ENCODE peak calls at places on chromosome 5, in five cellular contexts. O, D, P, T and Q are unnamed samples.
A peak's percentile ranks its signal among the peaks of the same experiment; 100 is the strongest.

GRCh38 chr5:140806834-140807775 is at the start of gene PCDHA4:
- DNase-seq in P (peak; percentile 9), D (peak; percentile 74), T (no peak), O (peak; percentile 17), Q (peak; percentile 65)

GRCh38 chr5:81762853-81763252 is 12.0 kb upstream of the SSBP2 start:
- DNase-seq in T (no peak), P (no peak), O (no peak), D (no peak), Q (no peak)

GRCh38 chr5:137621861-137622823 is 113.7 kb downstream of the KLHL3 start:
- DNase-seq in P (no peak), D (no peak), T (no peak), O (no peak), Q (no peak)

GRCh38 chr5:73451218-73452130 is 2.9 kb upstream of the FOXD1 start:
- DNase-seq in O (peak; percentile 61), T (no peak), D (peak; percentile 68), P (no peak), Q (peak; percentile 83)

GRCh38 chr5:428219-428618 is 14.8 kb upstream of the EXOC3 start:
- DNase-seq in O (no peak), T (no peak), P (no peak), D (no peak), Q (no peak)

GRCh38 chr5:124628251-124628650 is 118.2 kb downstream of the ZNF608 start:
- DNase-seq in O (no peak), T (no peak), D (no peak), P (no peak), Q (no peak)

GRCh38 chr5:176792584-176793342 is 17.6 kb upstream of the UNC5A start:
- DNase-seq in O (no peak), T (no peak), D (no peak), P (no peak), Q (no peak)

GRCh38 chr5:172584638-172585037 is 56.4 kb upstream of the NEURL1B start:
- DNase-seq in D (no peak), O (no peak), P (no peak), T (no peak), Q (no peak)

GRCh38 chr5:38226091-38226490 is 32.3 kb upstream of the EGFLAM start:
- DNase-seq in D (no peak), P (no peak), O (no peak), T (no peak), Q (no peak)

GRCh38 chr5:156396063-156396829 is 69.3 kb downstream of the SGCD start:
- DNase-seq in O (no peak), D (no peak), T (no peak), P (no peak), Q (no peak)

GRCh38 chr5:113034182-113034773 is 57.7 kb downstream of the DCP2 start:
- DNase-seq in T (no peak), P (no peak), D (no peak), O (no peak), Q (no peak)

GRCh38 chr5:54514841-54515432 is 2.6 kb upstream of the SNX18 start:
- DNase-seq in O (no peak), P (no peak), T (no peak), D (no peak), Q (no peak)

GRCh38 chr5:93088566-93088965 is 492.5 kb downstream of the NR2F1-AS1 start:
- DNase-seq in D (no peak), T (no peak), P (no peak), O (no peak), Q (no peak)

GRCh38 chr5:81965510-81965909 is 6.3 kb upstream of the ATG10 start:
- DNase-seq in D (peak; percentile 19), O (no peak), P (no peak), T (no peak), Q (no peak)

GRCh38 chr5:21152611-21153010 is 1164.6 kb upstream of the CDH18 start:
- DNase-seq in T (no peak), O (no peak), D (peak; percentile 58), P (no peak), Q (no peak)

GRCh38 chr5:6634327-6634713 is 1.1 kb downstream of the SRD5A1 start:
- DNase-seq in O (peak; percentile 47), D (no peak), P (no peak), T (no peak), Q (peak; percentile 47)

GRCh38 chr5:56512314-56512996 is 279.3 kb upstream of the ANKRD55 start:
- DNase-seq in O (no peak), D (no peak), T (no peak), P (no peak), Q (no peak)

GRCh38 chr5:16922430-16922829 is 13.7 kb downstream of the MYO10 start:
- DNase-seq in D (no peak), P (no peak), O (no peak), T (no peak), Q (no peak)

GRCh38 chr5:58773744-58774441 is 191.0 kb downstream of the RAB3C start:
- DNase-seq in O (no peak), D (no peak), P (no peak), T (no peak), Q (no peak)

GRCh38 chr5:129460951-129461815 is 1.1 kb downstream of the ADAMTS19 start:
- DNase-seq in D (peak; percentile 23), T (no peak), O (peak; percentile 9), P (no peak), Q (peak; percentile 71)

GRCh38 chr5:9546973-9547947 is 1.4 kb upstream of the SEMA5A start:
- DNase-seq in P (no peak), T (no peak), D (no peak), O (no peak), Q (no peak)

GRCh38 chr5:140219068-140219971 is 44.3 kb downstream of the CYSTM1 start:
- DNase-seq in O (no peak), P (peak; percentile 38), T (no peak), D (no peak), Q (no peak)

GRCh38 chr5:113090336-113091106 is 113.9 kb downstream of the DCP2 start:
- DNase-seq in D (no peak), T (no peak), O (no peak), P (no peak), Q (peak; percentile 33)

GRCh38 chr5:10460252-10460906 is 18.7 kb downstream of the ROPN1L start:
- DNase-seq in O (no peak), P (no peak), D (peak; percentile 70), T (no peak), Q (peak; percentile 59)

GRCh38 chr5:96433066-96433447 is at the start of gene PCSK1:
- DNase-seq in P (no peak), D (no peak), O (no peak), T (no peak), Q (peak; percentile 44)

GRCh38 chr5:137280656-137281055 is 218.5 kb downstream of the SPOCK1 start:
- DNase-seq in O (no peak), P (no peak), T (no peak), D (peak; percentile 24), Q (no peak)

GRCh38 chr5:143065185-143065584 is 295.0 kb downstream of the ARHGAP26 start:
- DNase-seq in P (no peak), D (no peak), O (no peak), T (no peak), Q (no peak)

GRCh38 chr5:58060971-58061370 is 398.9 kb downstream of the PLK2 start:
- DNase-seq in P (no peak), O (no peak), T (no peak), D (no peak), Q (no peak)

GRCh38 chr5:111676496-111676895 is 80.5 kb downstream of the NREP start:
- DNase-seq in T (no peak), P (no peak), O (no peak), D (no peak), Q (no peak)

GRCh38 chr5:115894342-115894741 is 52.6 kb downstream of the AP3S1 start:
- DNase-seq in T (no peak), D (no peak), P (no peak), O (no peak), Q (no peak)

GRCh38 chr5:123092696-123093095 is 3.7 kb downstream of the PRDM6 start:
- DNase-seq in T (no peak), P (no peak), D (no peak), O (no peak), Q (no peak)
- H3K27ac ChIP-seq in T (no peak overlapping the region), P (no peak overlapping the region), D (no peak overlapping the region), O (no peak overlapping the region), Q (no peak overlapping the region)

GRCh38 chr5:53059281-53059680 is 50.3 kb downstream of the MOCS2 start:
- DNase-seq in T (no peak), D (no peak), P (no peak), O (no peak), Q (no peak)
- TF ChIP-seq CTCF in T (no peak), D (no peak), P (no peak), O (no peak), Q (no peak)

GRCh38 chr5:127746756-127747155 is 43.6 kb downstream of the CCDC192 start:
- DNase-seq in T (no peak), O (peak; percentile 21), D (peak; percentile 29), P (no peak), Q (peak; percentile 31)
- TF ChIP-seq CHD2 in T (no peak), O (no peak), D (no peak), P (no peak), Q (no peak)

GRCh38 chr5:132503244-132503643 is 12.7 kb upstream of the IRF1 start:
- DNase-seq in P (no peak), O (no peak), T (no peak), D (no peak), Q (no peak)

GRCh38 chr5:132501629-132501956 is 11.0 kb upstream of the IRF1 start:
- DNase-seq in O (no peak), D (no peak), T (no peak), P (no peak), Q (no peak)

GRCh38 chr5:132500244-132500930 is 9.8 kb upstream of the IRF1 start:
- DNase-seq in D (no peak), P (no peak), T (no peak), O (no peak), Q (no peak)

GRCh38 chr5:132500931-132501628 is 10.5 kb upstream of the IRF1 start:
- DNase-seq in O (peak; percentile 85), D (peak; percentile 71), P (peak; percentile 87), T (no peak), Q (peak; percentile 82)

GRCh38 chr5:132501961-132502931 is 11.7 kb upstream of the IRF1 start:
- DNase-seq in O (no peak), T (no peak), P (peak; percentile 41), D (no peak), Q (no peak)
- H3K27ac ChIP-seq in O (no peak overlapping the region), T (no peak overlapping the region), P (peak overlapping the region; percentile 53), D (peak overlapping the region; percentile 97), Q (no peak overlapping the region)

GRCh38 chr5:179817071-179817840 is 3.4 kb upstream of the SQSTM1 start:
- DNase-seq in P (no peak), O (no peak), T (no peak), D (no peak), Q (no peak)
- TF ChIP-seq CTCF in P (no peak), O (no peak), T (no peak), D (no peak), Q (no peak)

DNA sequence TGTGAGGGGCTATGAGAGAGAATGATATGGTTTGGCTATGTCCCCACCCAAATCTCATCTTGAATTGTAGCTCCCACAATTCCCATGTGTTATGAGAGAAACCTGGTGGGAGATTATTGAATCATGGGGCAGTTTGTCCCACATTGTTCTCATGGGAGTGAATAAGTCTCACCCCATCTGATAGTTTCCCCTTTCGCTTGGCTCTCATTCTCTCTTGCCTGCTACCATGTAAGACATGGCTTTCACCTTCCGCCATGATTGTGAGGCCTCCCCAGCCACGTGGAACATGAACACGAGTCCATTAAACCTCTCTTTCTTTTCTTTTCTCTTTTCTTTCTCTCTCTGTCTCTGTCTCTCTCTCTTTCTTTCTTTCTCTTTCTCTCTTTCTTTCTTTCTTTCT is 743.4 kb upstream of the CTNND2 start:
- DNase-seq in D (no peak), P (no peak), O (no peak), T (no peak), Q (no peak)
- TF ChIP-seq CHD2 in D (no peak), P (no peak), O (no peak), T (no peak), Q (no peak)

GRCh38 chr5:42631241-42631640 is 125.4 kb upstream of the CCDC152 start:
- DNase-seq in P (no peak), D (no peak), T (no peak), O (no peak), Q (no peak)
- H3K27ac ChIP-seq in P (no peak overlapping the region), D (no peak overlapping the region), T (no peak overlapping the region), O (no peak overlapping the region), Q (no peak overlapping the region)